ENCODE peak calls at places on chromosomes 7 and 10, in ten cellular contexts. One of them, this sample, is unnamed.

GRCh38 chr10:6348091-6348862 is 145.5 kb downstream of the PFKFB3 start:
- DNase-seq in NCI-H1436: no peak
- DNase-seq in hippocampal formation: peak; percentile 21
- DNase-seq in lung microvascular endothelial cell: no peak
- DNase-seq in hepatocyte: no peak
- DNase-seq in iris pigment epithelial cell: no peak
- DNase-seq in NCI-H1105 treated with DMSO at 0.1 percent for 48 hours: no peak
- DNase-seq in effector memory CD4-positive, alpha-beta T cell: peak; percentile 78
- DNase-seq in T-helper 2 cell: peak; percentile 61
- DNase-seq in BE2C: peak; percentile 24
- DNase-seq in this sample: peak; percentile 63

GRCh38 chr7:4806983-4807625 is 31.7 kb downstream of the AP5Z1 start:
- DNase-seq in T-helper 2 cell: no peak
- DNase-seq in BE2C: no peak
- DNase-seq in NCI-H1105 treated with DMSO at 0.1 percent for 48 hours: no peak
- DNase-seq in NCI-H1436: no peak
- DNase-seq in lung microvascular endothelial cell: no peak
- DNase-seq in iris pigment epithelial cell: no peak
- DNase-seq in hippocampal formation: no peak
- DNase-seq in effector memory CD4-positive, alpha-beta T cell: no peak
- DNase-seq in hepatocyte: no peak
- DNase-seq in this sample: no peak

GRCh38 chr7:270351-270983 is 19.5 kb upstream of the FOXL3 start:
- DNase-seq in iris pigment epithelial cell: no peak
- DNase-seq in BE2C: no peak
- DNase-seq in hepatocyte: no peak
- DNase-seq in T-helper 2 cell: no peak
- DNase-seq in effector memory CD4-positive, alpha-beta T cell: no peak
- DNase-seq in lung microvascular endothelial cell: no peak
- DNase-seq in hippocampal formation: no peak
- DNase-seq in NCI-H1436: no peak
- DNase-seq in NCI-H1105 treated with DMSO at 0.1 percent for 48 hours: no peak
- DNase-seq in this sample: no peak

GRCh38 chr10:84194424-84195043 is at the start of gene CDHR1:
- DNase-seq in T-helper 2 cell: peak; percentile 18
- DNase-seq in NCI-H1436: peak; percentile 18
- DNase-seq in BE2C: peak; percentile 55
- DNase-seq in lung microvascular endothelial cell: peak; percentile 29
- DNase-seq in hippocampal formation: peak; percentile 23
- DNase-seq in iris pigment epithelial cell: no peak
- DNase-seq in hepatocyte: peak; percentile 56
- DNase-seq in NCI-H1105 treated with DMSO at 0.1 percent for 48 hours: peak; percentile 31
- DNase-seq in effector memory CD4-positive, alpha-beta T cell: no peak
- DNase-seq in this sample: no peak

GRCh38 chr10:70832852-70833542 is 17.2 kb downstream of the SGPL1 start:
- DNase-seq in hepatocyte: no peak
- DNase-seq in lung microvascular endothelial cell: no peak
- DNase-seq in NCI-H1105 treated with DMSO at 0.1 percent for 48 hours: no peak
- DNase-seq in T-helper 2 cell: no peak
- DNase-seq in NCI-H1436: no peak
- DNase-seq in BE2C: no peak
- DNase-seq in iris pigment epithelial cell: peak; percentile 96
- DNase-seq in effector memory CD4-positive, alpha-beta T cell: no peak
- DNase-seq in hippocampal formation: no peak
- DNase-seq in this sample: no peak

GRCh38 chr10:50577681-50578350 is 45.9 kb downstream of the SGMS1 start:
- DNase-seq in T-helper 2 cell: no peak
- DNase-seq in BE2C: peak; percentile 22
- DNase-seq in hippocampal formation: no peak
- DNase-seq in hepatocyte: peak; percentile 71
- DNase-seq in iris pigment epithelial cell: peak; percentile 77
- DNase-seq in effector memory CD4-positive, alpha-beta T cell: no peak
- DNase-seq in NCI-H1105 treated with DMSO at 0.1 percent for 48 hours: no peak
- DNase-seq in NCI-H1436: no peak
- DNase-seq in lung microvascular endothelial cell: peak; percentile 45
- DNase-seq in this sample: no peak

GRCh38 chr7:22809902-22810642 is 12.6 kb downstream of the TOMM7 start:
- DNase-seq in BE2C: no peak
- DNase-seq in hepatocyte: no peak
- DNase-seq in T-helper 2 cell: no peak
- DNase-seq in NCI-H1436: no peak
- DNase-seq in NCI-H1105 treated with DMSO at 0.1 percent for 48 hours: no peak
- DNase-seq in lung microvascular endothelial cell: no peak
- DNase-seq in hippocampal formation: no peak
- DNase-seq in iris pigment epithelial cell: no peak
- DNase-seq in effector memory CD4-positive, alpha-beta T cell: no peak
- DNase-seq in this sample: no peak

GRCh38 chr7:117672433-117672832 is 192.6 kb downstream of the CFTR start:
- DNase-seq in T-helper 2 cell: no peak
- DNase-seq in hippocampal formation: no peak
- DNase-seq in effector memory CD4-positive, alpha-beta T cell: no peak
- DNase-seq in lung microvascular endothelial cell: no peak
- DNase-seq in BE2C: no peak
- DNase-seq in hepatocyte: no peak
- DNase-seq in iris pigment epithelial cell: no peak
- DNase-seq in NCI-H1105 treated with DMSO at 0.1 percent for 48 hours: peak; percentile 3
- DNase-seq in NCI-H1436: no peak
- DNase-seq in this sample: no peak

GRCh38 chr10:111890046-111890445 is 293.5 kb downstream of the GPAM start:
- DNase-seq in hepatocyte: no peak
- DNase-seq in lung microvascular endothelial cell: no peak
- DNase-seq in NCI-H1105 treated with DMSO at 0.1 percent for 48 hours: no peak
- DNase-seq in NCI-H1436: no peak
- DNase-seq in iris pigment epithelial cell: no peak
- DNase-seq in effector memory CD4-positive, alpha-beta T cell: no peak
- DNase-seq in BE2C: no peak
- DNase-seq in hippocampal formation: no peak
- DNase-seq in T-helper 2 cell: no peak
- DNase-seq in this sample: no peak

GRCh38 chr7:18445916-18446520 is 49.5 kb upstream of the HDAC9 start:
- DNase-seq in hepatocyte: no peak
- DNase-seq in hippocampal formation: no peak
- DNase-seq in BE2C: no peak
- DNase-seq in lung microvascular endothelial cell: no peak
- DNase-seq in effector memory CD4-positive, alpha-beta T cell: no peak
- DNase-seq in T-helper 2 cell: no peak
- DNase-seq in NCI-H1105 treated with DMSO at 0.1 percent for 48 hours: no peak
- DNase-seq in iris pigment epithelial cell: no peak
- DNase-seq in NCI-H1436: no peak
- DNase-seq in this sample: no peak

GRCh38 chr7:140625908-140626868 is 14.4 kb downstream of the DENND2A start:
- DNase-seq in effector memory CD4-positive, alpha-beta T cell: no peak
- DNase-seq in hepatocyte: peak; percentile 86
- DNase-seq in NCI-H1105 treated with DMSO at 0.1 percent for 48 hours: peak; percentile 67
- DNase-seq in T-helper 2 cell: no peak
- DNase-seq in NCI-H1436: no peak
- DNase-seq in lung microvascular endothelial cell: peak; percentile 15
- DNase-seq in iris pigment epithelial cell: peak; percentile 83
- DNase-seq in BE2C: peak; percentile 79
- DNase-seq in hippocampal formation: peak; percentile 39
- DNase-seq in this sample: no peak